ENCODE peak calls at places on chromosome 9, in seven cellular contexts. M is fibroblast of lung; E is tibial artery; V is neural progenitor cell; O is testis; F is cardiac muscle cell; T is CD8-positive, alpha-beta memory T cell. D is an unnamed sample.

GRCh38 chr9:134422301-134422700 is 96.0 kb downstream of the RXRA start:
- DNase-seq in M (no peak), E (no peak), V (no peak), O (peak; percentile 76), F (no peak), T (no peak), D (peak; percentile 85)

GRCh38 chr9:124489222-124489621 is 18.0 kb downstream of the NR5A1 start:
- DNase-seq in M (peak; percentile 20), E (no peak), V (no peak), O (no peak), F (no peak), T (no peak), D (no peak)

GRCh38 chr9:133742251-133742650 is 4.1 kb upstream of the SARDH start:
- DNase-seq in M (no peak), E (no peak), V (no peak), O (no peak), F (no peak), T (no peak), D (peak; percentile 19)

GRCh38 chr9:21413089-21414023 is 4.4 kb downstream of the IFNA8 start:
- DNase-seq in M (no peak), E (no peak), V (peak; percentile 13), O (no peak), F (no peak), T (no peak), D (no peak)

GRCh38 chr9:82560457-82560904 is 502.5 kb downstream of the RASEF start:
- DNase-seq in M (no peak), E (no peak), V (no peak), O (no peak), F (no peak), T (no peak), D (no peak)

GRCh38 chr9:90805006-90805993 is 3.7 kb downstream of the SYK start:
- DNase-seq in M (no peak), E (no peak), V (no peak), O (peak; percentile 33), F (no peak), T (no peak), D (no peak)

GRCh38 chr9:95935861-95936578 is 60.5 kb downstream of the ERCC6L2 start:
- DNase-seq in M (no peak), E (no peak), V (no peak), O (no peak), F (no peak), T (no peak), D (no peak)

GRCh38 chr9:132078369-132079356 is 1.0 kb downstream of the MED27 start:
- DNase-seq in M (peak; percentile 80), E (peak; percentile 31), V (no peak), O (peak; percentile 47), F (peak; percentile 63), T (peak; percentile 6), D (no peak)

GRCh38 chr9:362936-363335 is 148.3 kb downstream of the DOCK8 start:
- DNase-seq in M (no peak), E (no peak), V (no peak), O (no peak), F (no peak), T (no peak), D (no peak)

GRCh38 chr9:110997847-110998246 is 40.4 kb downstream of the LPAR1 start:
- DNase-seq in M (peak; percentile 35), E (no peak), V (no peak), O (no peak), F (no peak), T (no peak), D (no peak)

GRCh38 chr9:132312873-132313272 is 41.9 kb downstream of the SETX start:
- DNase-seq in M (no peak), E (no peak), V (no peak), O (no peak), F (no peak), T (no peak), D (no peak)

GRCh38 chr9:16131269-16131668 is 578.4 kb downstream of the CCDC171 start:
- DNase-seq in M (peak; percentile 61), E (no peak), V (peak; percentile 60), O (no peak), F (peak; percentile 71), T (no peak), D (peak; percentile 78)

GRCh38 chr9:96071245-96072124 is 196.0 kb downstream of the ERCC6L2 start:
- DNase-seq in M (peak; percentile 15), E (no peak), V (peak; percentile 67), O (peak; percentile 61), F (peak; percentile 50), T (no peak), D (peak; percentile 84)

GRCh38 chr9:16417101-16417500 is 453.4 kb downstream of the BNC2 start:
- DNase-seq in M (peak; percentile 95), E (no peak), V (no peak), O (no peak), F (peak; percentile 89), T (no peak), D (no peak)

GRCh38 chr9:27545471-27545870 is 15.9 kb upstream of the MOB3B start:
- DNase-seq in M (no peak), E (no peak), V (no peak), O (no peak), F (no peak), T (no peak), D (no peak)

GRCh38 chr9:106753155-106753671 is 109.8 kb upstream of the ZNF462 start:
- DNase-seq in M (no peak), E (no peak), V (no peak), O (no peak), F (no peak), T (no peak), D (peak; percentile 3)

GRCh38 chr9:14713187-14713799 is 9.2 kb downstream of the CER1 start:
- DNase-seq in M (no peak), E (no peak), V (no peak), O (no peak), F (no peak), T (no peak), D (no peak)

GRCh38 chr9:68997676-68998075 is 16.2 kb downstream of the PRKACG start:
- DNase-seq in M (no peak), E (no peak), V (peak; percentile 76), O (no peak), F (no peak), T (no peak), D (no peak)
- H3K4me3 ChIP-seq in M (no peak overlapping the region), E (no peak overlapping the region), V (peak overlapping the region; percentile 16), O (no peak overlapping the region), F (no peak overlapping the region), T (no peak overlapping the region), D (no peak overlapping the region)

GRCh38 chr9:126613656-126614055 is at the start of gene LMX1B:
- DNase-seq in M (peak; percentile 31), E (peak; percentile 36), V (peak; percentile 88), O (peak; percentile 77), F (peak; percentile 63), T (no peak), D (peak; percentile 93)
- H3K27me3 ChIP-seq in M (peaks cover 79% of the 10 kb centered on the region), E (peaks cover 95% of the 10 kb centered on the region), V (peaks cover 99% of the 10 kb centered on the region), O (no peaks in the 10 kb centered on the region), F (peaks cover 99% of the 10 kb centered on the region), T (peaks cover 45% of the 10 kb centered on the region), D (peaks cover 92% of the 10 kb centered on the region)

DNA sequence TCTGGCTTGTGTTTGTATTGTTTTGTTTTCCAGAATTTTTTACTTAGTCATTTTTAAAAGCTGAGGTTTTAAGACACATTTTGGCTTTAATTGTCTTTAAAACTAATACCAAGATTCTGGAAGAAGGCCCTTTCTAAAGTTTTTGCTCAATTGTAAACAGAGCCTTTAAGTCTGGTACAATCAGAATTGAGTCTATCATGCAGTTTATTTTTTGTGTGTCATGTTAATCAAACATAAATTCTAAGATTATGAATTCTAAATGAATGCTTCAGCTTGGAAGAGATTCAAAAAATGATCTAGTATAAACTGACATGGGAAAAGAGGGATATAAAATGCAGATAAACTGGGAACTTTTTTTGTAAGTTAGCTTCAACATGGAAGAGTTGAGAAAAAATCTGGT is 882.7 kb downstream of the TLE1 start:
- DNase-seq in M (no peak), E (no peak), V (no peak), O (no peak), F (no peak), T (no peak), D (no peak)
- H3K4me3 ChIP-seq in M (no peak overlapping the region), E (no peak overlapping the region), V (no peak overlapping the region), O (no peak overlapping the region), F (no peak overlapping the region), T (no peak overlapping the region), D (no peak overlapping the region)

DNA sequence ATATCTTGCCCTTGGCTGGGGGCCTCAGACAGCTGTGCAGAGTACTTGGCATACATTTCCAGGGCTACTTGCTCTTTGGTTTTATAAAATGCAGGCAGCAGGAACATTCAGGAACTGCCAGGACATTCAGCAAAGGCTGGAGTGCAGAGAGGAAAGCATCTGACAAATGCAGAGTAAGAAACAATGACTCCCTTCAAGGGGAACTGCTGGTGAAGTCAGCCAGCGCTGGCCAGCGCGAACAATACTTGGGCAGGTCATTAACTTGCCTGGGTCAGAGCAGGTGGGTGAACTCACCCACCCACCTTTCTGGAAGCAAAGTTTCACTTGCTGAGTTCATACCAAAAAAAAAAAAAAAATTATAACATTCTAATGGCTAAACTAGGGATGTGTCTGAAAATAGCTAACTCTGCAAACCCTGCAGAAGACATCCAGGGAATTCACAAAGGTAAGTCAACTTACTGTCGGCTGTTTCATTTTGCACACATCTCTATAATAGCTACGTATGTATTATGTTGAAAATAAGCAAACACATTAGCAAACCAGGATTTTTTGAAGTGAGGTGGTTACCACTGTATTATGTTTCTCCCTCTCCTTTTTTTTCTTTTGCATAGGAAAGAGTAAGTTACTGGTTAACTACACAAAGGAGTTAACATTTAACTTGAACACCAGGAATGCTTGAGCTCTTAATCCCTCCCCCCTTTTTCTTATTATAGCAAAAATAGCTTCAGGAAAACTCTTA is 152.2 kb downstream of the GLIS3 start:
- DNase-seq in M (peak; percentile 46), E (no peak), V (peak; percentile 57), O (peak; percentile 21), F (peak; percentile 28), T (no peak), D (no peak)
- H3K27me3 ChIP-seq in M (no peaks in the 10 kb centered on the region), E (no peaks in the 10 kb centered on the region), V (no peaks in the 10 kb centered on the region), O (no peaks in the 10 kb centered on the region), F (no peaks in the 10 kb centered on the region), T (no peaks in the 10 kb centered on the region), D (no peaks in the 10 kb centered on the region)

DNA sequence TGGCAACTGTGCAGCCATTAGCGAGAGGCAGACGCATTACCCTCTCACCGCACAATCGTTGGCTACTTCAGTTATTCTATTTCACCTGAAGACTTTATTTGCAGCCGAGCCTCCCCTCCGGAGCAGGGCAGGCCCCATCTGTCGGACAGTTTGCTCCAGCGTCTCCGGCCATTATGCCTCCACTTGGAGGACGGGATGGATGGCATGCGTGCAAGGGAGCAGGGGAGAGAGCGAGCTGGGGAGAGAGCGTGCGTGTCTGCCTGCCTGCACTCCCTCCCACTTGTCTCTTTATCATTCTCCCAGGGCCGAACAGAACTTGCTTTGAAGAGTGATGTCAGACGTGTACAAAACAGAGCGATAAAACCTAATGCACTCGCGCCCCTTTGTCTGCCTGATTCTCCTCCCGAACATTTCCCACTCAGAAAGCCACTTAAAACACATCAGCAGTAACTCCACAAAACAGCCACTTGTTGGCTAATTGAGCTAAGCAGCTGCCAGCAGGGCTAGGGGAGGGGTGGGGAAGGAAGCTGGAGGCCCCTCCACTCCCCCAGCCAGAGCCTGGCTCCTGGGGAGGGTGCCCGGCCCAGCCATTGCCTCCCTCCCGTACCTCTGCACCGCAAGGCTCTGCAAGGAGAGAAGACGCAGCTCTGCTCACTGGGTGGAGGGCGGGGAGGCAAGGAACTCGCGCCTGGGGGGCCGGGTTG is 43.4 kb upstream of the FUBP3 start:
- DNase-seq in M (peak; percentile 52), E (no peak), V (peak; percentile 51), O (peak; percentile 64), F (peak; percentile 62), T (no peak), D (peak; percentile 78)
- H3K4me3 ChIP-seq in M (no peak overlapping the region), E (no peak overlapping the region), V (no peak overlapping the region), O (no peak overlapping the region), F (no peak overlapping the region), T (no peak overlapping the region), D (peak overlapping the region; percentile 28)

GRCh38 chr9:136666364-136667216 is 3.9 kb downstream of the EGFL7 start:
- DNase-seq in M (no peak), E (no peak), V (peak; percentile 24), O (no peak), F (no peak), T (no peak), D (peak; percentile 86)
- H3K27me3 ChIP-seq in M (peaks cover 3% of the 10 kb centered on the region), E (peaks cover 96% of the 10 kb centered on the region), V (peaks cover 21% of the 10 kb centered on the region), O (no peaks in the 10 kb centered on the region), F (no peaks in the 10 kb centered on the region), T (peaks cover 11% of the 10 kb centered on the region), D (no peaks in the 10 kb centered on the region)